ENCODE peak calls at places on chromosomes 11 and 22, in six cellular contexts. G is OCI-LY7, S is HepG2, R is neuronal stem cell, I is A549, W is fibroblast of lung. B is an unnamed sample. For H3K4me1, the result is how much of the 10 kb centered on the place peaks cover.

GRCh38 chr11:119700536-119701346 is 28.3 kb downstream of the NECTIN1 start:
- DNase-seq in G (no peak), S (peak), R (no peak), I (no peak), W (no peak), B (no peak)

GRCh38 chr11:128714881-128715280 is 21.0 kb downstream of the FLI1 start:
- DNase-seq in G (no peak), S (no peak), R (no peak), I (no peak), W (peak), B (no peak)

GRCh38 chr11:27703453-27703852 is 3.2 kb upstream of the BDNF start:
- DNase-seq in G (no peak), S (no peak), R (no peak), I (no peak), W (peak), B (no peak)

GRCh38 chr11:76280882-76281557 is 74.7 kb upstream of the WNT11 start:
- DNase-seq in G (no peak), S (no peak), R (no peak), I (no peak), W (no peak), B (no peak)

GRCh38 chr11:704799-705645 is 1.0 kb upstream of the EPS8L2 start:
- DNase-seq in G (no peak), S (peak), R (no peak), I (peak), W (no peak), B (peak)

GRCh38 chr11:119206512-119207299 is 567 bp downstream of the CBL start:
- DNase-seq in G (peak), S (no peak), R (peak), I (no peak), W (peak), B (peak)

GRCh38 chr11:20489948-20490347 is 102.4 kb downstream of the PRMT3 start:
- DNase-seq in G (no peak), S (no peak), R (no peak), I (no peak), W (no peak), B (no peak)

GRCh38 chr11:74714904-74715303 is 16.3 kb downstream of the CHRDL2 start:
- DNase-seq in G (no peak), S (no peak), R (no peak), I (no peak), W (no peak), B (no peak)

GRCh38 chr22:45425101-45425500 is 11.6 kb downstream of the RIBC2 start:
- DNase-seq in G (no peak), S (no peak), R (no peak), I (no peak), W (peak), B (peak)

GRCh38 chr11:40722179-40722795 is 737.2 kb downstream of the LRRC4C start:
- DNase-seq in G (no peak), S (peak), R (peak), I (peak), W (peak), B (peak)

GRCh38 chr22:27488456-27489224 is 312.9 kb downstream of the MN1 start:
- DNase-seq in G (no peak), S (peak), R (no peak), I (no peak), W (no peak), B (peak)

GRCh38 chr22:42369250-42370041 is 62.8 kb downstream of the NFAM1 start:
- DNase-seq in G (peak), S (peak), R (peak), I (peak), W (peak), B (peak)

GRCh38 chr22:26897384-26897783 is 240.0 kb downstream of the MIAT start:
- DNase-seq in G (no peak), S (no peak), R (no peak), I (no peak), W (no peak), B (no peak)

GRCh38 chr11:122146475-122146874 is 30.5 kb upstream of the BLID start:
- DNase-seq in G (no peak), S (no peak), R (no peak), I (no peak), W (peak), B (no peak)

GRCh38 chr11:128889657-128890213 is 1.4 kb upstream of the KCNJ5 start:
- DNase-seq in G (no peak), S (no peak), R (no peak), I (no peak), W (no peak), B (no peak)

GRCh38 chr22:47858773-47859306 is 1096.4 kb downstream of the TBC1D22A start:
- DNase-seq in G (no peak), S (no peak), R (no peak), I (no peak), W (no peak), B (no peak)

GRCh38 chr22:49826603-49827306 is 918 bp downstream of the BRD1 start:
- DNase-seq in G (peak), S (no peak), R (no peak), I (no peak), W (peak), B (peak)

GRCh38 chr11:117950320-117950719 is 21.1 kb upstream of the TMPRSS13 start:
- DNase-seq in G (peak), S (no peak), R (no peak), I (no peak), W (no peak), B (no peak)

GRCh38 chr22:24433868-24434471 is 6.6 kb downstream of the ADORA2A start:
- DNase-seq in G (peak), S (no peak), R (no peak), I (no peak), W (peak), B (no peak)

GRCh38 chr22:22871536-22872278 is 15.9 kb upstream of the IGLL5 start:
- DNase-seq in G (no peak), S (no peak), R (no peak), I (no peak), W (no peak), B (no peak)

GRCh38 chr11:101929516-101929915 is 13.2 kb upstream of the ANGPTL5 start:
- DNase-seq in G (no peak), S (peak), R (no peak), I (no peak), W (no peak), B (peak)

GRCh38 chr11:66363805-66364535 is 7.6 kb downstream of the SLC29A2 start:
- DNase-seq in G (peak), S (no peak), R (no peak), I (peak), W (no peak), B (peak)

GRCh38 chr22:45314054-45314721 is 4.5 kb downstream of the FAM118A start:
- DNase-seq in G (no peak), S (peak), R (no peak), I (no peak), W (no peak), B (peak)

GRCh38 chr11:113385749-113386148 is 1.8 kb upstream of the ANKK1 start:
- DNase-seq in G (no peak), S (no peak), R (no peak), I (no peak), W (no peak), B (no peak)

GRCh38 chr11:3982431-3982830 is 112.2 kb upstream of the RRM1 start:
- DNase-seq in G (no peak), S (no peak), R (no peak), I (no peak), W (peak), B (no peak)

GRCh38 chr22:42937164-42937854 is 77.6 kb downstream of the PACSIN2 start:
- DNase-seq in G (peak), S (no peak), R (no peak), I (peak), W (peak), B (peak)

GRCh38 chr11:109864834-109865557 is 228.2 kb upstream of the ZC3H12C start:
- DNase-seq in G (no peak), S (no peak), R (no peak), I (no peak), W (peak), B (peak)

GRCh38 chr11:126893796-126894195 is 106.8 kb downstream of the KIRREL3 start:
- DNase-seq in G (no peak), S (no peak), R (no peak), I (no peak), W (peak), B (no peak)

GRCh38 chr11:126892781-126893180 is 107.8 kb downstream of the KIRREL3 start:
- DNase-seq in G (no peak), S (no peak), R (no peak), I (no peak), W (no peak), B (no peak)

GRCh38 chr11:126888126-126888712 is 112.4 kb downstream of the KIRREL3 start:
- DNase-seq in G (no peak), S (no peak), R (no peak), I (no peak), W (no peak), B (no peak)

GRCh38 chr11:126890561-126890960 is 110.0 kb downstream of the KIRREL3 start:
- DNase-seq in G (no peak), S (no peak), R (no peak), I (no peak), W (no peak), B (no peak)

GRCh38 chr11:126891556-126892217 is 108.9 kb downstream of the KIRREL3 start:
- DNase-seq in G (no peak), S (no peak), R (no peak), I (no peak), W (peak), B (no peak)
- H3K4me1 ChIP-seq in G (under half), S (under half), R (under half), I (under half), W (under half), B (under half)

GRCh38 chr11:78313181-78313788 is 104.3 kb downstream of the GAB2 start:
- DNase-seq in G (no peak), S (peak), R (no peak), I (no peak), W (peak), B (peak)
- H3K4me2 ChIP-seq in G (no peak), S (no peak), R (no peak), I (no peak), W (no peak), B (no peak)

GRCh38 chr11:63668396-63668795 is 2.8 kb downstream of the ATL3 start:
- DNase-seq in G (no peak), S (no peak), R (no peak), I (no peak), W (no peak), B (no peak)

GRCh38 chr11:63666874-63667273 is 4.3 kb downstream of the ATL3 start:
- DNase-seq in G (no peak), S (no peak), R (no peak), I (no peak), W (peak), B (no peak)

GRCh38 chr11:63670738-63671321 is 346 bp downstream of the ATL3 start:
- DNase-seq in G (peak), S (no peak), R (no peak), I (peak), W (peak), B (peak)

GRCh38 chr11:63670077-63670737 is 969 bp downstream of the ATL3 start:
- DNase-seq in G (peak), S (no peak), R (no peak), I (no peak), W (no peak), B (no peak)

GRCh38 chr11:63667993-63668392 is 3.2 kb downstream of the ATL3 start:
- DNase-seq in G (no peak), S (no peak), R (no peak), I (peak), W (peak), B (peak)
- H3K4me1 ChIP-seq in G (under half), S (under half), R (under half), I (half or more), W (under half), B (under half)

DNA sequence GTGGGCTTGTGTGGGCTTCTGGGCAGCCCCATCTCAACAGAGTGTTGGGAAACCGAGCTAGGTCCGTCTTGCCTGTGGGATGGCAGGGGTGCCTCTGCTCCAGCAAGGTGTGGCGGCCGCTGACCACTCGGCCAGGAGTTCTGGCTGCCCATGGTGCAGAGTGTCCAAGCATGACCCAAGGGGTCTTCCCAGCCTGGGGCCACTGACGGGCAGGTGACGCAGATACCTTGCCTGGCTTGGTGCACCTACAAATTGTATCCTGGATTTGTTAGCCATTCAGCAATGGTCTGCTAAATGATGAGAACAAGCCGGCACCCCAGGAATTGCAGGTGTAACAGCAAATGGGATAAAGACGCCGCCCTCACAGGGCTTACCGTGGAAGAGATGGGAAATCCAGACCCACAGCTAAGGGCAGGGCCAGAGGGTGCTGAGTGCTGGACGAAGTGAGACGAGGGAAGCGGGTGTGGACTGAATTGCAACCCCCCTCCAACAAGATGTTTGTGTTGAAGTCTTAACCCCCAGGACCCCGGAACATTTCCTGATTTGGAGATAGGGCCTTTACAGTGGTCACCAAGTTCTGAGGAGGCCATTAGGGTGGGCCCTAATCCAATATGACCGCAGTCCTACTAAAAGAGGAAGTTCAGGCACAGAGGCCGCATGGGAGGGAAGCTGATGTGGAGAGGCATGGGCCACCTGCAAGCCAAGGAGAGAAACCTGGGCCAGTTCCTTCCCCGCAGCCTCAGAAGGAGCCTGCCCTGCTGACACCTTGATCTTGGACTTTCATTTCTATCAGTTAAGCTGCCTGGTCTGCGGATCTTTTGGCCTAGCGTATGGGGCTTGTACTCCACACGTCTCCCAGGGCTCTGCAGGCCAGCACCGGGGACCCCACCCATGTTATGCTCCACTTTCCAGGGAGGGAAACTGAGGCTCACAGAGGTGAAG is 45.2 kb upstream of the LINC01488 start:
- DNase-seq in G (no peak), S (no peak), R (no peak), I (no peak), W (no peak), B (no peak)
- H3K4me2 ChIP-seq in G (no peak), S (peak), R (no peak), I (peak), W (no peak), B (no peak)

GRCh38 chr11:17811416-17811815 is 76.8 kb downstream of the KCNC1 start:
- DNase-seq in G (no peak), S (no peak), R (no peak), I (no peak), W (no peak), B (no peak)
- H3K4me1 ChIP-seq in G (under half), S (under half), R (under half), I (under half), W (under half), B (under half)

GRCh38 chr11:9858822-9859221 is 194.9 kb downstream of the SWAP70 start:
- DNase-seq in G (peak), S (peak), R (no peak), I (no peak), W (peak), B (no peak)

GRCh38 chr11:9861860-9862725 is 198.2 kb downstream of the SWAP70 start:
- DNase-seq in G (peak), S (peak), R (peak), I (peak), W (peak), B (peak)

GRCh38 chr11:9862981-9863380 is 199.1 kb downstream of the SWAP70 start:
- DNase-seq in G (no peak), S (no peak), R (no peak), I (no peak), W (no peak), B (no peak)

GRCh38 chr11:9858218-9858617 is 194.3 kb downstream of the SWAP70 start:
- DNase-seq in G (no peak), S (peak), R (no peak), I (no peak), W (no peak), B (no peak)

GRCh38 chr11:9859491-9860305 is 195.8 kb downstream of the SWAP70 start:
- DNase-seq in G (no peak), S (no peak), R (no peak), I (no peak), W (peak), B (no peak)
- H3K4me2 ChIP-seq in G (no peak), S (no peak), R (no peak), I (peak), W (no peak), B (no peak)

GRCh38 chr11:13682212-13682611 is 13.7 kb downstream of the FAR1 start:
- DNase-seq in G (no peak), S (no peak), R (no peak), I (no peak), W (no peak), B (no peak)
- H3K4me1 ChIP-seq in G (under half), S (under half), R (under half), I (under half), W (under half), B (under half)

DNA sequence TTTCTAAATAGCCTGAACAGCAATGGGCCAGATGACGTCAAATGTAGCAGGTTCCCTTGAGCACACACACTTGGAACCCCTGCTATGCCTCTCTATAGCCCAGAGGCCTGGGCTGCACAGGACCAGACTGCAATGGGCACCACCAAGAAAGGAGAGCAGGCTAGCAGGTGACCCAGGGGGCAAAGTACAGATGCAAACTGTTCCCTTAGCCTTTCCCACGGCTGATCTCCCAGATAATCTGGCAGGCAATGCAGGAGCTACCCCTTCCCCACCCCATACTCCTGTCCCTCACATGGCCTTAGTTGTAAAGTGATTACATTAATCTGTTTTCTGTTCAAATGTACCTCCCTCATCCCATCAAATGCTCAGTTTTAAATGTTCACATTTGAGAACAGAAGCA is 41.3 kb downstream of the SMCO4 start:
- DNase-seq in G (no peak), S (no peak), R (no peak), I (no peak), W (no peak), B (peak)
- H3K4me2 ChIP-seq in G (no peak), S (no peak), R (no peak), I (no peak), W (no peak), B (no peak)

GRCh38 chr11:64892411-64892831 is 14.0 kb upstream of the EHD1 start:
- DNase-seq in G (no peak), S (no peak), R (no peak), I (no peak), W (no peak), B (no peak)
- H3K4me1 ChIP-seq in G (under half), S (half or more), R (under half), I (half or more), W (under half), B (under half)

DNA sequence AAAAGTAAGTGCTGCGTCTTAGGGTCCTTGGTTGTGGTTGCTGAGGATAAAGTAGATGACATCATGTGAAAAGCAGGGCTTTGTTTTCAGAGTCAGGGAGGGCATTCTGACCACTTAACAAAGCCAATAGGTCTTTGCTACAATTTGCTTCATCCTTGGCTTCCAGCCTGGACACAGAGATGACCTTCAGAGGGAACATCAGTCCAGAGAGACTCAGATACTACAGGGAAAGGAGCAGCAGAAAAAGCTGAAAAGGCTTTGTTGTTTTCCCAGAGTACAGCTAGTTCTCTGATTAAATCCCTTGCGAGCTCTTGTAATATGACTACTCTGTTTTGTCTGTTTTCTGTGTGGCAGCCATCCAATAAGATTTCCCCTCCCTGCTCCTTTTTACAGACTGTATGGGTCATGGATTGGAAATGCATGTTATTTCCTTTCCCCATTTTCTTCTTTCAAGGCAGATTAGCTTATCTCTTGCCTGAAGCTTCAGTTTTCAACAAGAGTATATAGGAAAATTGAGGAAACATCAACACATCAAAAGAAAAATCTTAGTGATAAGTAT is 31.9 kb downstream of the ATG13 start:
- DNase-seq in G (no peak), S (peak), R (peak), I (no peak), W (peak), B (peak)
- H3K4me2 ChIP-seq in G (no peak), S (no peak), R (no peak), I (no peak), W (peak), B (peak)